ENCODE peak calls at places on chromosomes 2 and 18, in seven cellular contexts. H, O, E, U, S, A and D are unnamed samples. For H3K4me1 and H3K9me3, the result is how much of the 10 kb centered on the place peaks cover.

GRCh38 chr2:20300656-20301055 is 50.0 kb downstream of the PUM2 start:
- DNase-seq in H (no peak), O (no peak), E (no peak), U (no peak), S (no peak), A (no peak), D (no peak)

GRCh38 chr18:6482198-6482977 is 67.7 kb upstream of the L3MBTL4 start:
- DNase-seq in H (no peak), O (peak), E (peak), U (peak), S (no peak), A (peak), D (peak)

GRCh38 chr2:15168116-15168515 is 393.0 kb downstream of the NBAS start:
- DNase-seq in H (no peak), O (no peak), E (no peak), U (no peak), S (no peak), A (no peak), D (no peak)

GRCh38 chr18:2881490-2882195 is 34.8 kb downstream of the EMILIN2 start:
- DNase-seq in H (no peak), O (no peak), E (no peak), U (no peak), S (no peak), A (peak), D (peak)

GRCh38 chr18:63237486-63237885 is 82.1 kb downstream of the BCL2 start:
- DNase-seq in H (no peak), O (no peak), E (no peak), U (no peak), S (no peak), A (no peak), D (no peak)

GRCh38 chr2:219570194-219570923 is 980 bp downstream of the OBSL1 start:
- DNase-seq in H (no peak), O (no peak), E (no peak), U (no peak), S (no peak), A (no peak), D (peak)

GRCh38 chr18:37570336-37570930 is 4.8 kb upstream of the CELF4 start:
- DNase-seq in H (no peak), O (no peak), E (no peak), U (no peak), S (no peak), A (no peak), D (no peak)

GRCh38 chr2:10400002-10400401 is 48.1 kb downstream of the ODC1 start:
- DNase-seq in H (no peak), O (no peak), E (no peak), U (no peak), S (no peak), A (no peak), D (no peak)

GRCh38 chr2:200050921-200051620 is 95.7 kb downstream of the MAIP1 start:
- DNase-seq in H (no peak), O (no peak), E (no peak), U (no peak), S (no peak), A (no peak), D (no peak)

GRCh38 chr2:120348134-120349103 is 2.5 kb downstream of the INHBB start:
- DNase-seq in H (no peak), O (no peak), E (no peak), U (no peak), S (no peak), A (no peak), D (no peak)

GRCh38 chr2:95328386-95329125 is 31.4 kb downstream of the KCNIP3 start:
- DNase-seq in H (no peak), O (no peak), E (no peak), U (no peak), S (no peak), A (no peak), D (no peak)

GRCh38 chr2:241762933-241763369 is 13.7 kb upstream of the GAL3ST2 start:
- DNase-seq in H (peak), O (no peak), E (peak), U (no peak), S (peak), A (peak), D (no peak)

GRCh38 chr18:78736015-78736690 is 243.5 kb upstream of the SALL3 start:
- DNase-seq in H (no peak), O (no peak), E (peak), U (no peak), S (no peak), A (no peak), D (peak)

GRCh38 chr2:72883356-72883962 is 3.7 kb upstream of the SPR start:
- DNase-seq in H (no peak), O (peak), E (no peak), U (no peak), S (no peak), A (no peak), D (no peak)

GRCh38 chr2:110866496-110866895 is 134.1 kb downstream of the ACOXL start:
- DNase-seq in H (no peak), O (no peak), E (no peak), U (no peak), S (no peak), A (no peak), D (no peak)

GRCh38 chr2:37586663-37587409 is 84.6 kb downstream of the CDC42EP3 start:
- DNase-seq in H (no peak), O (no peak), E (no peak), U (no peak), S (no peak), A (no peak), D (no peak)

GRCh38 chr2:208064220-208064951 is 39.1 kb upstream of the PLEKHM3 start:
- DNase-seq in H (no peak), O (no peak), E (no peak), U (no peak), S (no peak), A (no peak), D (no peak)

GRCh38 chr18:4125246-4125938 is 329.7 kb downstream of the DLGAP1 start:
- DNase-seq in H (no peak), O (peak), E (no peak), U (no peak), S (no peak), A (no peak), D (no peak)

GRCh38 chr2:64538764-64539433 is 14.8 kb downstream of the AFTPH start:
- DNase-seq in H (no peak), O (no peak), E (no peak), U (no peak), S (no peak), A (no peak), D (no peak)
- H3K4me1 ChIP-seq in H (under half), O (under half), E (under half), U (under half), S (under half), A (under half), D (under half)

GRCh38 chr18:14912967-14913366 is 165.0 kb downstream of the ANKRD30B start:
- DNase-seq in H (no peak), O (no peak), E (no peak), U (no peak), S (no peak), A (no peak), D (no peak)
- H3K9me3 ChIP-seq in H (under half), O (under half), E (under half), U (under half), S (under half), A (under half), D (under half)

GRCh38 chr2:218403810-218404209 is 4.1 kb downstream of the CTDSP1 start:
- DNase-seq in H (no peak), O (no peak), E (no peak), U (no peak), S (no peak), A (no peak), D (no peak)

GRCh38 chr2:218404351-218405145 is 4.9 kb downstream of the CTDSP1 start:
- DNase-seq in H (no peak), O (no peak), E (no peak), U (no peak), S (no peak), A (peak), D (no peak)

GRCh38 chr2:218406949-218407703 is 7.5 kb downstream of the CTDSP1 start:
- DNase-seq in H (peak), O (peak), E (peak), U (peak), S (peak), A (peak), D (peak)

GRCh38 chr2:218406209-218406948 is 6.7 kb downstream of the CTDSP1 start:
- DNase-seq in H (peak), O (peak), E (peak), U (peak), S (peak), A (peak), D (peak)

GRCh38 chr2:218405365-218406208 is 5.9 kb downstream of the CTDSP1 start:
- DNase-seq in H (no peak), O (peak), E (peak), U (peak), S (no peak), A (peak), D (no peak)
- H3K4me1 ChIP-seq in H (under half), O (half or more), E (under half), U (under half), S (under half), A (under half), D (under half)

GRCh38 chr2:3770724-3771415 is 67.5 kb downstream of the DCDC2C start:
- DNase-seq in H (no peak), O (no peak), E (no peak), U (no peak), S (no peak), A (no peak), D (no peak)

GRCh38 chr2:3778016-3778415 is 74.6 kb downstream of the DCDC2C start:
- DNase-seq in H (no peak), O (no peak), E (no peak), U (no peak), S (no peak), A (no peak), D (no peak)

GRCh38 chr2:3776311-3776710 is 72.9 kb downstream of the DCDC2C start:
- DNase-seq in H (no peak), O (no peak), E (no peak), U (no peak), S (no peak), A (no peak), D (no peak)

GRCh38 chr2:3771576-3771975 is 68.2 kb downstream of the DCDC2C start:
- DNase-seq in H (no peak), O (no peak), E (no peak), U (no peak), S (no peak), A (no peak), D (no peak)

GRCh38 chr2:3774336-3774735 is 71.0 kb downstream of the DCDC2C start:
- DNase-seq in H (no peak), O (no peak), E (no peak), U (no peak), S (no peak), A (no peak), D (no peak)
- H3K9me3 ChIP-seq in H (under half), O (under half), E (under half), U (under half), S (under half), A (under half), D (under half)

DNA sequence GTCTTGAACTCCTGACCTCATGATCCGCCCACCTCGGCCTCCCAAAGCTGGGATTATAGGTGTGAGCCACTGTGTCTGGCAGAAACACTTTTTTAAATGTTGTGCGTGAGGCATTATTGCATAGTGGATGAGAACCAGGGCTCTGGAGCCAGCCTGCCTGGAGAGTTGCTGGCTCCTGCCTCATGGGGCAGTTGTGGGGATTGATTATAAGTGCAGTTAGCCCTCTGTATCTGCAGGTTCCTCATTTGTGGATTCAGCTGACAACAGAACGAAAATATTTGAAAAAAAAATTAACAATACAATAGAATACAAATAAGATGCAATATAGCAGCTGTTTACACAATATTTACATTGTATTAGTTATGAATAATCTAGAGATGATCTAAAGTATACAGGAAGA is 129.4 kb upstream of the EML6 start:
- DNase-seq in H (no peak), O (no peak), E (no peak), U (no peak), S (no peak), A (no peak), D (no peak)
- H3K4me1 ChIP-seq in H (half or more), O (half or more), E (half or more), U (half or more), S (half or more), A (under half), D (under half)

GRCh38 chr2:23618265-23618664 is 233.3 kb downstream of the KLHL29 start:
- DNase-seq in H (no peak), O (no peak), E (peak), U (peak), S (no peak), A (peak), D (no peak)

GRCh38 chr2:23615216-23616020 is 230.4 kb downstream of the KLHL29 start:
- DNase-seq in H (no peak), O (no peak), E (peak), U (peak), S (no peak), A (peak), D (peak)

GRCh38 chr2:23617167-23617787 is 232.3 kb downstream of the KLHL29 start:
- DNase-seq in H (no peak), O (peak), E (peak), U (peak), S (no peak), A (peak), D (no peak)

GRCh38 chr2:23617817-23618216 is 232.8 kb downstream of the KLHL29 start:
- DNase-seq in H (no peak), O (peak), E (peak), U (peak), S (no peak), A (peak), D (no peak)

DNA sequence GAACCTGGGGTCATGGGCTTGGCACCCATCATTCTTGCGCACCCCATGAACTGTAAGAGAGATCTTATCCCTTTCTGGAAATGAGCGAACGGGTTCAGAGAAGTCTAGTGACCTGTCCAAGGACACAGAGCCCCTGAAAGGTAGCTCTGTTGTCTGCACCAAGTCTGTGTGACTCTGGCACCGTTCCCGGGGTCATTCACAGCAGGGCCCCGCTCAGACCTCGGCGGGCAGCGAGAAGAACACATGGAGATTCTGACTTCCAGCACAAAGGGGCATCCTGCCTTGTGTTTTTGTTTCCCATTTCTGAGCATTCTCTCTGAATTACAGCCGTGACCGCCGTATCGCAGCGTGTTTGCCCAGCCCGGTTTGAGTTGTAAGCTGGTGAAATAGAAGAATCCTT is 231.7 kb downstream of the KLHL29 start:
- DNase-seq in H (no peak), O (no peak), E (peak), U (peak), S (no peak), A (peak), D (no peak)
- H3K9me3 ChIP-seq in H (under half), O (under half), E (under half), U (under half), S (under half), A (under half), D (under half)

DNA sequence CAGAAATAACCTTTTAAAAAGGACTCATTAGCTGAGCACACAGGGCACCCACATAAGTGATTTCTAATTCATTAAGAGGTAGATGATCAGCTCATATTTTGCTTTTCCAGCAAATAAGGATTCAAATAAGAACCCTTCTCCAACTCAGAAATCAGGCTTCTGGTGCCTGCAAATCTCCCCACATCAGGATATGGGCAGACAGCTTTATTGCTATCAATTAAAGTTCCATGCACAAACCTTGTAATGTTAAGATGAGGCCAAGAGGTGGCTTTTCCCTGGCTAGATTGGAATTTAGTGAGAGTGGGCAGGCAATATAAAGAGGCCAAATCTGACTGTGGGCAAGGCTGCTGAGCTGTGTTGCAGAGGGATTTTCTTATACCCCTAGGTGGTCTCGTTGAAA is 193.6 kb downstream of the SH3RF3 start:
- DNase-seq in H (no peak), O (no peak), E (no peak), U (no peak), S (no peak), A (no peak), D (no peak)
- H3K4me1 ChIP-seq in H (under half), O (half or more), E (under half), U (under half), S (under half), A (half or more), D (under half)

DNA sequence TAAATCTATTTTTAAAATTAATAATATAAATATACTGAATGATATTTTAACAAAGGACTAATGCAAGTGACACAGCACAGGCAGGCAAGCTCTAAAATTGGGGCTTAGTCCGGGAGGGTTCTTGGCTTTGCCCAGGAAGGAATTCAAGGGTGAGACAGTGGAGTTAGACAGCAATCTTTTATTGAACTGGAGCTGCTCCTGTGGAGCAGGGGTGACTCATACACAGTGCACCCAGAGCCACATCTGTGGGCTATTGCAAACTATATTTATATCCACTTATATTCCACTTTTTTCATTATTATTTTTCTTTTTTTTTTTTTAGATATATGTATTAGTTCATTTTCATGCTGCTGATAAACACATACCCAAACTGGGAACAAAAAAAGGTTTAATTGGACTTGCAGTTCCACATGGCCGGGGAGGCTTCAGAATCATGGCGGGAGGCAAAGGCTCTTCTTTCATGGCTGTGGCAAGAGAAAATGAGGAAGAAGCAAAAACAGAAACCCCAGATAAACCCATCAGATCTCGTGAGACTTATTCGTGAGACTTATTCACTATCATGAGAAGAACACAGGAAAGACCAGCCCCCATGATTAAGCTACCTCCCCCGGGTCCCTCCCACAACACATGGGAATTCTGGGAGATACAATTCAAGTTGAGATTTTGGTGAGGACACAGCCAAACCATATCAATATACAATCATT is 437.1 kb downstream of the BCL11A start:
- DNase-seq in H (no peak), O (no peak), E (no peak), U (no peak), S (no peak), A (no peak), D (no peak)
- H3K9me3 ChIP-seq in H (under half), O (under half), E (under half), U (under half), S (under half), A (under half), D (under half)

GRCh38 chr2:8285898-8286297 is 396.0 kb upstream of the ID2 start:
- DNase-seq in H (no peak), O (no peak), E (no peak), U (no peak), S (no peak), A (no peak), D (no peak)

GRCh38 chr2:8281950-8282857 is 399.7 kb upstream of the ID2 start:
- DNase-seq in H (no peak), O (no peak), E (no peak), U (no peak), S (no peak), A (no peak), D (no peak)

GRCh38 chr2:8285081-8285480 is 396.8 kb upstream of the ID2 start:
- DNase-seq in H (no peak), O (no peak), E (no peak), U (no peak), S (no peak), A (no peak), D (no peak)

GRCh38 chr2:8281234-8281633 is 400.6 kb upstream of the ID2 start:
- DNase-seq in H (no peak), O (no peak), E (no peak), U (no peak), S (no peak), A (no peak), D (no peak)

GRCh38 chr2:8282858-8283252 is 399.0 kb upstream of the ID2 start:
- DNase-seq in H (no peak), O (no peak), E (no peak), U (no peak), S (no peak), A (no peak), D (no peak)
- H3K4me1 ChIP-seq in H (under half), O (under half), E (under half), U (under half), S (under half), A (under half), D (under half)